ENCODE peak calls at places on chromosomes 13 and 19, in seven cellular contexts. A is psoas muscle; Q is heart left ventricle; C is breast epithelium; M is naive thymus-derived CD4-positive, alpha-beta T cell; R is GM23338; G is body of pancreas. W is an unnamed sample. For H3K4me1, the result is how much of the 10 kb centered on the place peaks cover.

GRCh38 chr13:41960195-41960699 is 662 bp downstream of the VWA8 start:
- DNase-seq in M (no peak), R (peak), G (peak), A (no peak), C (no peak), Q (peak), W (no peak)

GRCh38 chr13:80037505-80037888 is 303.4 kb downstream of the SPRY2 start:
- DNase-seq in M (no peak), G (no peak), C (no peak), Q (no peak), R (no peak), A (no peak), W (no peak)

GRCh38 chr13:24038846-24039330 is 121.6 kb upstream of the SPATA13 start:
- DNase-seq in Q (no peak), G (peak), M (no peak), C (no peak), R (no peak), A (no peak), W (no peak)

GRCh38 chr19:16268676-16269319 is 55.8 kb upstream of the KLF2 start:
- DNase-seq in A (no peak), C (no peak), Q (no peak), G (no peak), R (no peak), M (peak), W (no peak)

GRCh38 chr13:94169783-94170513 is 309.5 kb downstream of the DCT start:
- DNase-seq in G (no peak), C (no peak), R (peak), A (peak), Q (peak), M (no peak), W (peak)

GRCh38 chr13:109275848-109276247 is 510.5 kb downstream of the IRS2 start:
- DNase-seq in Q (no peak), M (no peak), C (no peak), A (peak), G (peak), R (peak), W (no peak)

GRCh38 chr13:20381401-20381800 is 144.3 kb downstream of the CRYL1 start:
- DNase-seq in C (no peak), R (no peak), Q (no peak), M (no peak), G (no peak), A (no peak), W (no peak)

GRCh38 chr13:75368167-75368566 is 113.8 kb downstream of the TBC1D4 start:
- DNase-seq in R (no peak), C (no peak), A (no peak), M (no peak), G (no peak), Q (peak), W (peak)

GRCh38 chr13:99796175-99796819 is 175.3 kb downstream of the ZIC5 start:
- DNase-seq in R (peak), C (no peak), G (peak), A (no peak), Q (no peak), M (no peak), W (no peak)

GRCh38 chr19:45862271-45862563 is 730 bp downstream of the SYMPK start:
- DNase-seq in G (no peak), Q (no peak), A (no peak), C (no peak), R (no peak), M (no peak), W (no peak)

GRCh38 chr19:45864629-45865082 is 530 bp downstream of the FOXA3 start:
- DNase-seq in G (no peak), R (no peak), Q (no peak), M (no peak), A (no peak), C (no peak), W (no peak)

GRCh38 chr19:45862564-45863334 is at the start of gene SYMPK:
- DNase-seq in A (peak), Q (peak), C (peak), R (peak), G (peak), M (peak), W (peak)

GRCh38 chr19:45863840-45864628 is at the start of gene FOXA3:
- DNase-seq in A (peak), M (peak), R (peak), C (no peak), G (peak), Q (peak), W (no peak)

DNA sequence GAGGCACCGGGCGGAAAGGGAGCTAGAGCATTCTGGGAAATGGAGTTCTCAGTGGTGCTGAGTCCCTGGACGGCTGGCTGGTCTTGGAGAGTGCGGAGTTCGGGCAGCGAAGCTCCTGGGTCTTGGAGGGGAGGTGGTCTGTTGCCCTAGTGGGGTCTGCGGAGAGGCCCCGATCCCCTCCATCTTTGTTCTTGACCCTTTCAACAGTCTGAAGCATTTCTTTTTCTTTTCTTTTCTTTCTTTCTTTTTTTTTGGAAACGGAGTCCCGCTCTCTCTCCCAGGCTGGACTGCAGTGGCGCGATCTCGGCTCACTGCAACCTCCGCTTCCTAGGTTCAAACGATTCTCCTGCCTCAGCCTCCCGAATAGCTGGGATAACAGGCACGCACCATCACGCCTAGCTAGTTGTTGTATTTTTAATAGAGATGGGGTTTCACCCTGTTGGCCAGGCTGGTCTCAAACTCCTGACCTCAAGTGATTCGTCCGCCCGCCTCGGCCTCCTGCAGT is 440 bp upstream of the SYMPK start:
- DNase-seq in Q (no peak), C (no peak), M (no peak), R (no peak), G (peak), A (no peak), W (no peak)
- H3K4me3 ChIP-seq in Q (peak), C (peak), M (peak), R (peak), G (peak), A (peak), W (peak)

DNA sequence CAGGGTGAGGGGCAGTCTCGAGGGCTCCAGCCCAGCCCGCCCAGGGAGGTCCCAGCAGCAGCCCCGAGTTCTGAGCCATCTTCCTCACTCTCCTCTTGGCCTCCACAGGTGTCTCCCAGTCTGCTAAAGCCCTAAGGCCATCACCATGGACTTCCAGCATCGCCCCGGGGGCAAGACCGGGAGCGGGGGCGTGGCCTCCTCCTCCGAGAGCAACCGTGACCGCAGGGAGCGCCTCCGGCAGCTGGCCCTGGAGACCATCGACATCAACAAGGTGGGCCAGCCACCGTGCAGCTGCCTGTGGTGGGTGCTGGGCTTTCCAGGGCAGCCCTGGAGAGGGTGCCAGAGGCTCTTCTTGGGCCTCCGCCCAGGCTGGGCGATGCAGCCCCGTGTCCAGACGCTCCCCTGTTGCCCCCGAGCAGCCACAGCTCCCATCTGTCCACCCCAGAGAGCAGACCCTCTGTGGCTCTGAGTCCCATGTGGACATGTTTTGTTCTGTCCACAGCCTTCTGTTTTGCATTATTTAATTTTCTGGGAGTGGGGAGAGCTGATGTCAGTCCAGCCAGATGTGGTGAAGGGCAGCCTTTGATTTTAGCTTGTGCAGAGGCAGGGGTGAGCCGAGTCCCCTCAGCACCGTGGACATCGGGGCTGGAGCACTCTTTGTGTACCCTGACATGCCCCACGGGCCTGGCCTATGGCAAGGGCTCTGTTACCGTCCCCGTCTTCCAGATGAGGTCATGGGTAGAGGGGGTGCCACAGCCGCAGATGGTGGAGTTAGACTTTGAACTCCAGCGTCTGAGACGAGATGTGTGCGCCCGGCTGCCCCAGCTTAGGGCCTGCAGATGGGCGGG is 5.6 kb upstream of the AMH start:
- DNase-seq in M (no peak), C (no peak), G (no peak), A (no peak), Q (no peak), R (no peak), W (no peak)
- H3K4me1 ChIP-seq in M (under half), C (under half), G (under half), A (half or more), Q (under half), R (under half), W (under half)

GRCh38 chr13:106753241-106753640 is 185.3 kb upstream of the ARGLU1 start:
- DNase-seq in C (no peak), G (peak), M (no peak), A (no peak), R (no peak), Q (no peak), W (no peak)
- H3K4me3 ChIP-seq in C (no peak), G (no peak), M (no peak), A (no peak), R (no peak), Q (no peak), W (peak)

GRCh38 chr13:97234236-97234635 is 12.1 kb downstream of the MBNL2 start:
- DNase-seq in C (no peak), G (no peak), M (no peak), R (no peak), Q (no peak), A (no peak), W (no peak)
- H3K4me1 ChIP-seq in C (under half), G (half or more), M (under half), R (under half), Q (under half), A (half or more), W (under half)

DNA sequence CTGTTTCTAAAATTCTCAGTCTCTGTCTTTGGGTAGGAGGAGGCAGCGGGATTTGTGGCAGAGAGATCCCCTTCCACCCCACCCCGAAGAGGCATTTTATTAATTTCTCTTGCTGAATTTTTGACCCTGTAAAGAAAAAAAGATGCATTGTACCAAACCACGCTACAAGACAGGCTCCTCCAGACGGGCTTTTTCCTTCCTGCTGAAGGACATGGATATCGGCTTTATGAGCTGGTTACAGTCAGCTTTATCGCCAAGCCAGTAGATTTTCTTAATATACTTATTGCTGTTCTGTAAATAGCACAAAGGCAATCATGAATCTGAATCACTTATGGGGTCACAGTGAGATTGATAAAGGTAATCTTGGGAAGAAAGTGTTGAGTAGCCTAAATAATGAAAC is 24.5 kb downstream of the MBNL2 start:
- DNase-seq in R (no peak), M (no peak), G (no peak), A (no peak), Q (no peak), C (no peak), W (no peak)
- H3K4me3 ChIP-seq in R (no peak), M (no peak), G (no peak), A (peak), Q (peak), C (peak), W (peak)

DNA sequence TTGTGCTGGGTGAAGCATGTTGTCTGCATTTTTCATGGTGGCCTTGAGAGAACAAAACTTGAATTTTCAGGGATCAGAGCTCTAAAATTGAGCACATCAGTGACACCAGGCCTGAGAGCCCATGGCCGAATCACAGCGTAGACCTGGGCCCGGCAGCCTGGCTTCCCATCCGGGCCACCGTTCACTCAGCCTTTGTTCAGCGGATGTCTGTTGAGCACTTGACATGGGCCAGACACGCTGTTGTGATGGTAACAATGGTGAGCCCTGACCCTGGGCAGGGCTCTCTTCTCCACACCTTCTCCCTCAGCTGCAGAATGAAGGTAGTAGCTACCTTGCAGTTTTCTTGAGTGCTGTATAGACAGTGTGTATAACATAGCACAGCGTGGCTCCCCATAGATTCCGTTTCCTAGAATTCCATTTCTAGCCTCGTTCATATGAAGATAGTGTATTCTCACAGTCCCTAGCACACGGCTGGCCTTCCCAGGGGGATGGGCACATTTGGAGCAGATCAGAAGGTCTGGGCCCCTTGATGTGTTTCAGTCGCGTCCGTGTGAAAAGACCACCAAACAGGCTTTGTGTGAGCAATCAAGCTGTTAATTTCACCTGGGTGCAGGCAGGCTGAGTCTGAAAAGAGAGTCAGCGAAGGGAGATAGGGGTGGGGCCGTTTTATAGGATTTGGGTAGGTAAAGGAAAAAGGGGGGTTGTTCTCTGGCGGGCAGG is 75.3 kb downstream of the RAB20 start:
- DNase-seq in Q (no peak), G (no peak), M (no peak), C (no peak), A (no peak), R (peak), W (no peak)
- H3K4me1 ChIP-seq in Q (under half), G (under half), M (under half), C (under half), A (under half), R (under half), W (under half)

GRCh38 chr19:49894011-49894664 is 2.5 kb downstream of the IL4I1 start:
- DNase-seq in A (no peak), G (no peak), R (no peak), C (no peak), M (no peak), Q (no peak), W (no peak)

GRCh38 chr19:49895566-49896297 is 955 bp downstream of the IL4I1 start:
- DNase-seq in C (no peak), G (no peak), A (no peak), Q (no peak), M (no peak), R (no peak), W (no peak)

GRCh38 chr19:49896863-49897621 is at the start of gene IL4I1:
- DNase-seq in R (no peak), Q (peak), M (peak), G (no peak), C (no peak), A (no peak), W (no peak)

GRCh38 chr19:49893135-49893534 is 3.6 kb downstream of the IL4I1 start:
- DNase-seq in Q (no peak), C (no peak), A (no peak), M (no peak), G (no peak), R (no peak), W (no peak)

DNA sequence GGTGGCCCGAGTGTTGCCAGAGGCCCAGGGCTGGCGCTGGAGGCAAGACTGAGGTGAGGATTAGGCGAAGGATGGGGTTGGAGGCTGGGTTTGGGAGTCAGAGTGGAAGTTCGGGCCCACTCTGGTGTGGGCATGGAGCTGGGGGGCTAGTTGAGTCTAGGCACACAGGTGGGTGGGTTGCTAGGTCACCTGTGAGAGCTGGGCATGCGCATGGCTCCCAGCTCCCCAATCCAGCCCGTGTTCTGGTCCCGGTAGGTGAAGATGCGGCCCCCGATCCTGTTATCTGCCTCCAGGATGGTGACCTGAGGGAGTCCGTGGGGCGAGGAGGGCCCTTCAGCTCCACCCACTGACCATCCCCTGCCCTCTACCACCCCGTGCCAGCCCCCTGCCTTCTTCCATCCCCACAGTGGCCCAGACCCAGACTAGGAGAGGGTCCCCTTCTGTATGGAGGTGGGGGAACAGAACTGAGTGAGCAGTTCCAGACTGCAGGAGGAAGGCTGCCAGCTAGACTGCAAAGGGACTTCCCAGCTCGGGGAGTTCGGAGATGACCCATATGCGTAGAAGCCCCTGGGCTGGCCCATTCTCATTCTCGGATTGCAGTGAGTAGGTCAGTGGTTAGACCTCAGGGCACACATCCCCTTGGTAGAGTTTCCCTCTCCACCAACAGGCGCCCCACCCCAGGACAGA is 1.7 kb downstream of the IL4I1 start:
- DNase-seq in G (no peak), M (no peak), C (no peak), Q (no peak), A (no peak), R (no peak), W (no peak)
- H3K4me3 ChIP-seq in G (no peak), M (no peak), C (no peak), Q (no peak), A (no peak), R (no peak), W (no peak)

GRCh38 chr19:1251503-1252220 is 3.3 kb downstream of the MIDN start:
- DNase-seq in C (no peak), G (peak), R (no peak), M (peak), Q (no peak), A (peak), W (no peak)
- H3K4me1 ChIP-seq in C (under half), G (half or more), R (under half), M (under half), Q (under half), A (under half), W (under half)

GRCh38 chr19:10087296-10088061 is 1.4 kb downstream of the SHFL start:
- DNase-seq in C (no peak), Q (no peak), A (peak), R (no peak), G (no peak), M (no peak), W (no peak)

GRCh38 chr19:10084803-10085202 is 1.3 kb upstream of the SHFL start:
- DNase-seq in A (no peak), R (no peak), Q (no peak), M (no peak), C (no peak), G (no peak), W (no peak)

GRCh38 chr19:10086032-10086903 is at the start of gene SHFL:
- DNase-seq in R (peak), Q (peak), M (peak), C (peak), G (peak), A (peak), W (no peak)

GRCh38 chr19:10085641-10086031 is 481 bp upstream of the SHFL start:
- DNase-seq in R (peak), A (no peak), M (no peak), C (no peak), G (no peak), Q (no peak), W (no peak)

DNA sequence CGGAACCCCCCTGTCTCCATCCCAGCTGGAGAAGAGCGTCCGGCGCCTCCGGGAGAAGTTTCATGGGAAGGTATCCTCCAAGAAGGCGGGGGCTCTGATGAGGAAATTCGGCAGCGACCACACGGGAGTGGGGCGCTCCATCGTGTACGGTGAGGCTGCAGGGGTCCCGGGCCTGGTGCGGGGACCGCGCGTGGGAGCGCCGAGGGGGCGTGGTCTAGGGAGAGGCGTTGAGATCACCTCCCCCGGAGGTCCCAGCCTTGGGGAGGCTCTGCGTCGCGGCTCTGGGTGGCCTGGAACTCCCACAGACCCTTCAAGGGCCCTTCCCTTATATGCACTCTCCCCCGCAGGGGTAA is 763 bp downstream of the SHFL start:
- DNase-seq in A (peak), G (no peak), Q (no peak), C (no peak), R (no peak), M (no peak), W (no peak)
- H3K4me3 ChIP-seq in A (peak), G (peak), Q (peak), C (peak), R (peak), M (peak), W (peak)

DNA sequence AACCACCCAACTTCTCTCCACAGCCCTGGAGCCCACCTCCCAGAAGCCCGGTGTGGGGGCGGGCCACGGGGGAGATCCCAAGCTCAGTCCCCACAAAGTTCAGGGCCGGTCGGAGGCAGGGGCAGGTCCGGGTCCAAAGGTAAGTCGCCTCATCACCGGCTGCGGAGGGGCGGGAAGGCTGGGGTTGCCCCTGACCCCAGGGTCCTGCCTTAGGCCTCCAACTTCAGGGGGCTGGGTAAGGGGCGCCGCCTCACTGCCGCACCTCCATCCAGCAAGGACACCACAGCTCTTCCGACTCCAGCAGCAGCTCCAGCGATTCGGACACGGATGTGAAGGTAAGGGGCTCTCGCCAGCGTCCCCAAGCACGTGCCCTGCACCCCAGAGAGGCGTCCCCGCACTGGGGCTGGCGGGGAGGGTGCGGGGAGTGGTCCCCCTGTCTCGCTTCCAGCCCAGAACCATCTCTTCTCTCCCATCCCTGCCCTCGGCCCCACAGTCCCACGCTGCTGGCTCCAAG is 358 bp downstream of the C19orf33 start:
- DNase-seq in C (no peak), M (no peak), Q (no peak), G (no peak), R (peak), A (no peak), W (no peak)
- H3K4me1 ChIP-seq in C (under half), M (under half), Q (under half), G (under half), R (under half), A (under half), W (under half)

W was measured in thoracic aorta.